ENCODE peak calls at places on chromosomes 4 and X, in five cellular contexts. O is neuronal stem cell, Q is H9, R is H1, L is trophoblast cell. S is an unnamed sample.

GRCh38 chrX:104392350-104392749 is 137.6 kb upstream of the ESX1 start:
- DNase-seq in O (no peak), Q (no peak), R (no peak), L (no peak), S (no peak)

GRCh38 chr4:111283066-111283677 is 660.3 kb upstream of the PITX2 start:
- DNase-seq in O (peak; percentile 63), Q (peak; percentile 52), R (peak; percentile 85), L (peak; percentile 21), S (peak; percentile 62)

GRCh38 chr4:79042079-79042674 is 102.9 kb upstream of the PAQR3 start:
- DNase-seq in O (peak; percentile 26), Q (no peak), R (no peak), L (peak; percentile 19), S (peak; percentile 47)

GRCh38 chrX:11770320-11770719 is 12.3 kb downstream of the MSL3 start:
- DNase-seq in O (peak; percentile 33), Q (peak; percentile 41), R (no peak), L (peak; percentile 16), S (peak; percentile 60)

GRCh38 chrX:144494069-144494468 is 610.2 kb downstream of the UBE2NL start:
- DNase-seq in O (no peak), Q (no peak), R (no peak), L (no peak), S (no peak)

GRCh38 chr4:126113058-126113457 is 798.3 kb downstream of the FAT4 start:
- DNase-seq in O (no peak), Q (no peak), R (no peak), L (no peak), S (no peak)

GRCh38 chr4:86223472-86223871 is 136.4 kb downstream of the MAPK10 start:
- DNase-seq in O (no peak), Q (peak; percentile 82), R (peak; percentile 79), L (peak; percentile 5), S (peak; percentile 52)

GRCh38 chr4:165294907-165295306 is 32.6 kb upstream of the MSMO1 start:
- DNase-seq in O (no peak), Q (no peak), R (no peak), L (no peak), S (no peak)

GRCh38 chr4:5824635-5825034 is 68.3 kb downstream of the CRMP1 start:
- DNase-seq in O (no peak), Q (no peak), R (no peak), L (no peak), S (peak; percentile 45)

GRCh38 chrX:69231903-69232302 is 66.7 kb upstream of the PJA1 start:
- DNase-seq in O (no peak), Q (no peak), R (no peak), L (no peak), S (no peak)

GRCh38 chr4:152956650-152957436 is 20.7 kb downstream of the FHDC1 start:
- DNase-seq in O (no peak), Q (no peak), R (no peak), L (no peak), S (peak; percentile 82)

GRCh38 chr4:77599378-77599777 is 6.2 kb upstream of the CXCL13 start:
- DNase-seq in O (no peak), Q (peak; percentile 52), R (no peak), L (peak; percentile 21), S (peak; percentile 52)

GRCh38 chrX:10755477-10756334 is 135.3 kb upstream of the MID1 start:
- DNase-seq in O (peak; percentile 43), Q (peak; percentile 68), R (no peak), L (peak; percentile 48), S (peak; percentile 47)

GRCh38 chrX:145292208-145292607 is 44.9 kb downstream of the SPANXN1 start:
- DNase-seq in O (no peak), Q (no peak), R (no peak), L (no peak), S (no peak)

GRCh38 chrX:14616876-14617275 is 87.5 kb downstream of the GLRA2 start:
- DNase-seq in O (no peak), Q (no peak), R (no peak), L (no peak), S (peak; percentile 41)

GRCh38 chr4:153413827-153414226 is 52.3 kb upstream of the TMEM131L start:
- DNase-seq in O (no peak), Q (no peak), R (no peak), L (no peak), S (no peak)

GRCh38 chr4:82984459-82984858 is 26.2 kb downstream of the LIN54 start:
- DNase-seq in O (no peak), Q (no peak), R (no peak), L (no peak), S (peak; percentile 89)

GRCh38 chr4:9904976-9905587 is 116.2 kb downstream of the SLC2A9 start:
- DNase-seq in O (no peak), Q (no peak), R (no peak), L (peak; percentile 45), S (no peak)

GRCh38 chr4:71006203-71006907 is 12.9 kb downstream of the DCK start:
- DNase-seq in O (no peak), Q (no peak), R (no peak), L (no peak), S (no peak)

GRCh38 chrX:100928660-100929613 is at the start of gene XKRX:
- DNase-seq in O (peak; percentile 18), Q (peak; percentile 85), R (peak; percentile 74), L (peak; percentile 7), S (no peak)

GRCh38 chr4:55437356-55437796 is 41.6 kb downstream of the TMEM165 start:
- DNase-seq in O (no peak), Q (no peak), R (no peak), L (no peak), S (peak; percentile 44)

GRCh38 chr4:80115368-80116181 is 42.5 kb upstream of the ANTXR2 start:
- DNase-seq in O (no peak), Q (no peak), R (no peak), L (peak; percentile 51), S (no peak)

GRCh38 chr4:138555107-138555506 is 313.0 kb upstream of the SLC7A11 start:
- DNase-seq in O (no peak), Q (no peak), R (no peak), L (no peak), S (no peak)

GRCh38 chrX:66074920-66075879 is 35.3 kb upstream of the VSIG4 start:
- DNase-seq in O (no peak), Q (no peak), R (no peak), L (no peak), S (no peak)

GRCh38 chr4:184765473-184766346 is 31.8 kb upstream of the CENPU start:
- DNase-seq in O (no peak), Q (peak; percentile 41), R (no peak), L (no peak), S (no peak)

GRCh38 chrX:8579602-8580001 is 115.0 kb downstream of the VCX3B start:
- DNase-seq in O (no peak), Q (no peak), R (no peak), L (no peak), S (no peak)

GRCh38 chr4:140884431-140885058 is 128.4 kb upstream of the TBC1D9 start:
- DNase-seq in O (peak; percentile 54), Q (peak; percentile 80), R (peak; percentile 57), L (peak; percentile 35), S (peak; percentile 64)

GRCh38 chr4:48369248-48369647 is 27.9 kb downstream of the SLAIN2 start:
- DNase-seq in O (no peak), Q (no peak), R (no peak), L (no peak), S (no peak)

GRCh38 chrX:74445099-74445498 is 23.8 kb downstream of the SLC16A2 start:
- DNase-seq in O (no peak), Q (no peak), R (no peak), L (no peak), S (no peak)

GRCh38 chr4:76582074-76582816 is 147.2 kb downstream of the SHROOM3 start:
- DNase-seq in O (no peak), Q (no peak), R (no peak), L (no peak), S (no peak)

GRCh38 chr4:76584235-76585152 is 149.5 kb downstream of the SHROOM3 start:
- DNase-seq in O (no peak), Q (no peak), R (no peak), L (no peak), S (peak; percentile 96)

GRCh38 chr4:76581276-76581675 is 146.2 kb downstream of the SHROOM3 start:
- DNase-seq in O (no peak), Q (no peak), R (no peak), L (no peak), S (no peak)

GRCh38 chr4:76585270-76585669 is 150.2 kb downstream of the SHROOM3 start:
- DNase-seq in O (peak; percentile 37), Q (no peak), R (no peak), L (no peak), S (peak; percentile 92)

DNA sequence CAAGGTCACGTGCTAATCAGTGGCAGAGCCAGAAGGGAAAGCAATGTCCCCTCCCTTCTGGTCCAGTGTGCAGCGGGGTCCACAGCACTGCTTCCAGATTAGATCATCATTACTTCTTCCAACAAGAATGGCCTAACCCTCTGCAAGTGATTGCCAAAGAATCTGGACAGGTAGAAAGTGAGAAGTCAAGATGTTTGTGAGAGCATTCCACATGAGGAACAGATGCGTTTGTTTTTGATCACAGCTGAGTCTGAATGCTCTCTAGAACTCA is 147.7 kb downstream of the SHROOM3 start:
- DNase-seq in O (no peak), Q (no peak), R (no peak), L (no peak), S (no peak)
- H4K91ac ChIP-seq in O (no peak overlapping the region), Q (no peak overlapping the region), R (no peak overlapping the region), L (peak overlapping the region; percentile 34), S (no peak overlapping the region)

DNA sequence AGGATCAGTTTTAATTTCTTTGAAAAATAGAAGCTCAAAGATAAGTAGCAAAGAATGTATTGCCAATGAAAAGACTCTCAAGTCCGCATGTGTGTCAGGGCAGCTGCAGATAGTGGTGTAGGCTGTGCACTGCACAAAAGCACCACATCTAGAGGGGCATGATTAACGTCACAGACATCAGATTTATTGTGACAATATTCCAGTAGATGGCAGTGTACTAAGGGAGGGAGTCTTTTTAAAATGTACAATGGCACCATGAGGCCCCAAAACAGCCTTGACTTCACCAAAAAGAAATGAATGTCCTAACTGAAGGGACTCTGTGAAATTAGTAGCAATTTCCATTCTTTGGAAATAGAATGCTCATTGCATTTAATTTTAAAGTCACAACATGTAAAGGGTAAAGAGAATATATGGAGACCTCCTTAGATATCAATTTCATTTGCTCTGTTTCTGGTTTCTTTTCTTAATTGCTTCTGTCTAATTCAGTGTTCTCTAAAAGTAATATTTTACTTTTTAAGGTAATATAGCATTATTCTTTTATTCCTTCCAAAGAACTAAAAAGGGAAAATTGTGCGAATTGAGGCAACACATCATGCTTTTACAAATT is 98.4 kb downstream of the ZNF827 start:
- DNase-seq in O (no peak), Q (no peak), R (no peak), L (no peak), S (peak; percentile 51)
- H2BK12ac ChIP-seq in O (no peak overlapping the region), Q (no peak overlapping the region), R (peak overlapping the region; percentile 55), L (no peak overlapping the region), S (no peak overlapping the region)

DNA sequence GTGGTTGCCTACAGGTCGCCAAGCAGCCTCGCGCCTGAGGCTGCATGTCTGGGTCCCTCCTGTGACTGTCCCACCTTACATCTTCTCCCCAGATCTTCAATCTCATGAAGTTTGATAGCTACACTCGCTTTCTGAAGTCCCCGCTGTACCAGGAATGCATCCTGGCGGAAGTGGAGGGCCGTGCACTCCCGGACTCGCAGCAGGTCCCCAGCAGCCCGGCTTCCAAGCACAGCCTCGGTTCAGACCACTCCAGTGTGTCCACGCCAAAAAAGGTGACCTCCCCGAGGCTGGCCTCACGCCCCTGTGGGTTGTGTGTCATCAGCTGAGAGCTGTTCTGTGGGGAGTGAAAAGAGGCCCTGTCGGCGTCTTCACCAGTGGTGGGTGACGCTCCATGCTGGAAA is 24.9 kb upstream of the HGFAC start:
- DNase-seq in O (no peak), Q (peak; percentile 25), R (no peak), L (no peak), S (no peak)
- H3K27ac ChIP-seq in O (no peak overlapping the region), Q (no peak overlapping the region), R (peak overlapping the region; percentile 25), L (no peak overlapping the region), S (no peak overlapping the region)

GRCh38 chr4:88533937-88534750 is 10.6 kb upstream of the PYURF start:
- DNase-seq in O (no peak), Q (no peak), R (no peak), L (no peak), S (peak; percentile 82)
- H4K91ac ChIP-seq in O (no peak overlapping the region), Q (no peak overlapping the region), R (peak overlapping the region; percentile 45), L (no peak overlapping the region), S (no peak overlapping the region)